ENCODE peak calls at places on chromosomes 6 and 20, in four cellular contexts. D is SK-N-SH, G is K562, F is GM12878. I is an unnamed sample.

GRCh38 chr20:62651285-62652021 is 9.2 kb downstream of the SLCO4A1 start:
- DNase-seq in F (peak; percentile 84), D (peak; percentile 92), G (no peak), I (peak; percentile 49)

GRCh38 chr6:38730136-38730862 is 15.2 kb downstream of the DNAH8 start:
- DNase-seq in G (no peak), F (no peak), D (peak; percentile 76), I (no peak)

GRCh38 chr6:39197521-39198500 is 31.5 kb downstream of the KCNK5 start:
- DNase-seq in F (no peak), G (no peak), D (peak; percentile 54), I (no peak)

GRCh38 chr6:105705608-105706007 is 302.7 kb upstream of the PREP start:
- DNase-seq in F (no peak), D (no peak), G (no peak), I (no peak)

GRCh38 chr6:24930386-24930785 is 5.4 kb downstream of the RIPOR2 start:
- DNase-seq in F (no peak), G (no peak), D (no peak), I (peak; percentile 85)

GRCh38 chr6:31246051-31246495 is 25.8 kb downstream of the HLA-C start:
- DNase-seq in D (no peak), G (no peak), F (no peak), I (peak; percentile 84)

GRCh38 chr6:46035242-46035641 is 19.6 kb upstream of the CLIC5 start:
- DNase-seq in G (no peak), F (no peak), D (no peak), I (no peak)

GRCh38 chr6:117280922-117281321 is 15.6 kb downstream of the VGLL2 start:
- DNase-seq in G (peak; percentile 31), F (no peak), D (no peak), I (no peak)

GRCh38 chr6:118705799-118706481 is 54.5 kb upstream of the CEP85L start:
- DNase-seq in G (no peak), F (peak; percentile 30), D (no peak), I (peak; percentile 36)

GRCh38 chr6:84426002-84426705 is 198.7 kb upstream of the CEP162 start:
- DNase-seq in D (peak; percentile 5), G (no peak), F (no peak), I (no peak)

GRCh38 chr6:81561731-81562130 is 190.8 kb downstream of the TENT5A start:
- DNase-seq in F (no peak), D (no peak), G (no peak), I (peak; percentile 18)

GRCh38 chr20:3222635-3223600 is 13.6 kb downstream of the ITPA start:
- DNase-seq in D (no peak), F (no peak), G (no peak), I (no peak)

GRCh38 chr6:48389146-48390043 is 278.4 kb upstream of the PTCHD4 start:
- DNase-seq in F (no peak), G (no peak), D (no peak), I (no peak)

GRCh38 chr20:2610941-2611720 is 41.3 kb upstream of the NOP56 start:
- DNase-seq in G (no peak), D (no peak), F (no peak), I (no peak)

GRCh38 chr6:36067374-36068011 is 39.9 kb downstream of the MAPK14 start:
- DNase-seq in F (no peak), D (no peak), G (peak; percentile 36), I (peak; percentile 49)

GRCh38 chr6:146700078-146700686 is 101.4 kb downstream of the ADGB start:
- DNase-seq in D (peak; percentile 48), G (peak; percentile 80), F (peak; percentile 26), I (peak; percentile 83)

GRCh38 chr20:22717466-22717865 is 133.1 kb upstream of the FOXA2 start:
- DNase-seq in D (no peak), G (peak; percentile 13), F (no peak), I (no peak)

GRCh38 chr20:51036827-51037229 is 13.9 kb upstream of the KCNG1 start:
- DNase-seq in G (no peak), D (no peak), F (no peak), I (no peak)

GRCh38 chr6:39909701-39910100 is 24.6 kb downstream of the MOCS1 start:
- DNase-seq in D (no peak), F (no peak), G (no peak), I (no peak)

GRCh38 chr6:22471746-22472145 is 97.6 kb upstream of the HDGFL1 start:
- DNase-seq in D (peak; percentile 7), F (no peak), G (no peak), I (no peak)

GRCh38 chr20:24966317-24967012 is 17.4 kb downstream of the CST7 start:
- DNase-seq in G (no peak), F (no peak), D (no peak), I (no peak)

GRCh38 chr6:53067307-53067706 is 2.1 kb downstream of the FBXO9 start:
- DNase-seq in G (no peak), F (no peak), D (no peak), I (peak; percentile 25)

GRCh38 chr6:53065266-53066058 is at the start of gene FBXO9:
- DNase-seq in D (peak; percentile 92), F (no peak), G (peak; percentile 84), I (no peak)

GRCh38 chr6:53066874-53067273 is 1.7 kb downstream of the FBXO9 start:
- DNase-seq in G (peak; percentile 19), F (no peak), D (no peak), I (no peak)

GRCh38 chr6:53064726-53065265 is 408 bp upstream of the FBXO9 start:
- DNase-seq in D (peak; percentile 88), F (peak; percentile 91), G (peak; percentile 78), I (peak; percentile 97)

GRCh38 chr6:53066059-53066406 is 829 bp downstream of the FBXO9 start:
- DNase-seq in D (no peak), G (peak; percentile 20), F (no peak), I (peak; percentile 28)
- TF ChIP-seq RCOR1 in D (no peak), G (no peak), F (no peak), I (no peak)

GRCh38 chr20:60125521-60125920 is 167.3 kb downstream of the CDH26 start:
- DNase-seq in G (no peak), D (no peak), F (no peak), I (no peak)
- H2AFZ ChIP-seq in G (no peak overlapping the region), D (no peak overlapping the region), F (no peak overlapping the region), I (no peak overlapping the region)

DNA sequence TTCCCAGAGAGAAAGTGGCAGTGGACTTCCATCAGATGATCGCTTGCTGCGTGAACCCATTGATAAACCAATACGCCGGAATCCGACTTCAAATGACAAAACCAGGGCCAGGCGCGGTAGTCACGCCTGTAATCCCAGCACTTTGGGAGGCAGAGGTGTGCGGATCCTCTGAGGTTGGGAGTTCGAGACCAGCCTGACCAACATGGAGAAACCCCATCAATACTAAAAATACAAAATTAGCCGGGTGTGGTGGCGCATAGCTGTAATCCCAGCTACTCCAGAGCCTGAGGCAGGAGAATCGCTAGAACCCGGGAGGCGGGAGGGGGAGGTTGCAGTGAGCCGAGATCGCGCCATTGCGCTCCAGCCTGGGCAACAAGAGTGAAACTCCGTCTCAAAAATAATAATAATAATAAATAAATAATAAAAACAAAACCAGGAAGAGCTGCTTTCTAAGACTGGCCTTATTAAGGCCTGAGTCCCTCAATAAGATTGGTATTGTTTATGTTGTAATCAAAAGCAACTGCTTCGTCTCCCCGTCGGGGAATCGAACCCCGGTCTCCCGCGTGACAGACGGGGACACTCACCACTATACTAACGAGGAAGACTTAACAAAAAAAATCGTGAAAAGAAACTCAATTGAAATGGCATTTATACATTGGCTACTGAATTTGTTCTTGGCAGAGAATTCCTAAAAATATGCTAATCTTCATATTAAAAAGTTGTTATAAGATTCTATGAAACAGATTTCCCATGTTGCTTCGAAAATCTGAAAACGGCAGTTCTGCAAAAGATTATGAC is 110.2 kb upstream of the ZNF184 start:
- DNase-seq in F (no peak), D (peak; percentile 55), G (peak; percentile 51), I (peak; percentile 71)
- TF ChIP-seq RFX5 in F (no peak), D (no peak), G (peak; percentile 56), I (no peak)

DNA sequence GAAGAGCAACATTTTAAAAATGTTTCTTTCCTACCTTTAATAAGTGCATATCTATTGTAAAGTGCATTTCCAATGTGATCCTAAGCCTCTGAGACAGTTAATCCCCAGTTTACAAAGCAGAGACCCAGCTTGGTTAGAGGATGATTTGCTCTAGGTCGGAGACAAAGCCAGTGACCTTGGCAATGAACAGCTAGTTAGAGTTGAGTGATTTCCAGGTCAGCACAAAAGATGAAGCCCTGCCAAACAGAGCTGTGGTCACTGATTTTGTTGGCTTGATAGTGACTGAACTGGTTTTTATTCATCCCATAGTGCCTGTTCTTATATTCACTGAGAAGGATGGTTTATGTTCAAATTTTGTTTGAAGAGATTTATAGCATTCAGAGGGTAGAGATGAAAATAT is 56.6 kb upstream of the CD83 start:
- DNase-seq in D (no peak), G (no peak), F (no peak), I (no peak)
- TF ChIP-seq RCOR1 in D (no peak), G (no peak), F (no peak), I (no peak)

GRCh38 chr6:159829515-159829914 is 29.4 kb downstream of the PNLDC1 start:
- DNase-seq in F (no peak), D (no peak), G (no peak), I (peak; percentile 21)
- H2AFZ ChIP-seq in F (peak overlapping the region; percentile 63), D (peak overlapping the region; percentile 35), G (no peak overlapping the region), I (peak overlapping the region; percentile 71)

GRCh38 chr6:29942275-29943052 is at the start of gene HLA-A:
- DNase-seq in G (no peak), D (peak; percentile 91), F (peak; percentile 92), I (peak; percentile 95)

GRCh38 chr6:29941916-29942274 is 437 bp upstream of the HLA-A start:
- DNase-seq in F (no peak), D (peak; percentile 32), G (no peak), I (no peak)

GRCh38 chr6:29941476-29941875 is 856 bp upstream of the HLA-A start:
- DNase-seq in G (no peak), F (no peak), D (no peak), I (peak; percentile 56)

GRCh38 chr6:29945421-29945820 is 3.1 kb downstream of the HLA-A start:
- DNase-seq in F (no peak), G (no peak), D (no peak), I (no peak)

DNA sequence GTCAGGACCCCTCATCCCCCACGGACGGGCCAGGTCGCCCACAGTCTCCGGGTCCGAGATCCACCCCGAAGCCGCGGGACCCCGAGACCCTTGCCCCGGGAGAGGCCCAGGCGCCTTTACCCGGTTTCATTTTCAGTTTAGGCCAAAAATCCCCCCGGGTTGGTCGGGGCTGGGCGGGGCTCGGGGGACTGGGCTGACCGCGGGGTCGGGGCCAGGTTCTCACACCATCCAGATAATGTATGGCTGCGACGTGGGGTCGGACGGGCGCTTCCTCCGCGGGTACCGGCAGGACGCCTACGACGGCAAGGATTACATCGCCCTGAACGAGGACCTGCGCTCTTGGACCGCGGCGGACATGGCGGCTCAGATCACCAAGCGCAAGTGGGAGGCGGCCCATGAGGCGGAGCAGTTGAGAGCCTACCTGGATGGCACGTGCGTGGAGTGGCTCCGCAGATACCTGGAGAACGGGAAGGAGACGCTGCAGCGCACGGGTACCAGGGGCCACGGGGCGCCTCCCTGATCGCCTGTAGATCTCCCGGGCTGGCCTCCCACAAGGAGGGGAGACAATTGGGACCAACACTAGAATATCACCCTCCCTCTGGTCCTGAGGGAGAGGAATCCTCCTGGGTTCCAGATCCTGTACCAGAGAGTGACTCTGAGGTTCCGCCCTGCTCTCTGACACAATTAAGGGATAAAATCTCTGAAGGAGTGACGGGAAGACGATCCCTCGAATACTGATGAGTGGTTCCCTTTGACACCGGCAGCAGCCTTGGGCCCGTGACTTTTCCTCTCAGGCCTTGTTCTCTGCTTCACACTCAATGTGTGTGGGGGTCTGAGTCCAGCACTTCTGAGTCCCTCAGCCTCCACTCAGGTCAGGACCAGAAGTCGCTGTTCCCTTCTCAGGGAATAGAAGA is 978 bp downstream of the HLA-A start:
- DNase-seq in D (peak; percentile 50), G (no peak), F (no peak), I (no peak)
- TF ChIP-seq RFX5 in D (no peak), G (no peak), F (no peak), I (no peak)

GRCh38 chr6:139871165-139871710 is 496.8 kb upstream of the CITED2 start:
- DNase-seq in G (no peak), D (no peak), F (no peak), I (no peak)
- TF ChIP-seq RCOR1 in G (no peak), D (no peak), F (no peak), I (no peak)

I was measured in IMR-90.